ENCODE peak calls at places on chromosomes 5 and 9, in four cellular contexts. I is IMR-90, E is astrocyte, F is tibial nerve. Y is an unnamed sample.

GRCh38 chr5:82074968-82075367 is 103.1 kb downstream of the ATG10 start:
- DNase-seq in E (no peak), I (no peak), F (no peak), Y (no peak)

GRCh38 chr5:179974946-179975712 is 67.4 kb upstream of the TBC1D9B start:
- DNase-seq in I (no peak), F (no peak), E (no peak), Y (no peak)

GRCh38 chr5:1472964-1473628 is 27.9 kb upstream of the SLC6A3 start:
- DNase-seq in F (no peak), E (no peak), I (no peak), Y (no peak)

GRCh38 chr9:85081963-85082362 is 412.4 kb downstream of the NTRK2 start:
- DNase-seq in I (no peak), F (no peak), E (no peak), Y (no peak)

GRCh38 chr9:97357056-97357455 is 49.6 kb downstream of the CCDC180 start:
- DNase-seq in F (no peak), I (no peak), E (no peak), Y (no peak)

GRCh38 chr9:26955222-26955903 is 849 bp upstream of the IFT74 start:
- DNase-seq in F (no peak), I (no peak), E (no peak), Y (no peak)

GRCh38 chr5:142618125-142618524 is 67.8 kb downstream of the FGF1 start:
- DNase-seq in E (peak; percentile 68), F (no peak), I (peak; percentile 93), Y (peak; percentile 22)

GRCh38 chr5:33649801-33650482 is 209.2 kb downstream of the TARS1 start:
- DNase-seq in I (peak; percentile 84), E (peak; percentile 96), F (no peak), Y (peak; percentile 18)

GRCh38 chr5:135232958-135233357 is 166.1 kb downstream of the MACROH2A1 start:
- DNase-seq in F (no peak), I (no peak), E (no peak), Y (no peak)

GRCh38 chr9:115015018-115015635 is 84.7 kb upstream of the TNFSF8 start:
- DNase-seq in I (peak; percentile 64), E (no peak), F (no peak), Y (peak; percentile 86)

GRCh38 chr5:14871573-14872069 is at the start of gene ANKH:
- DNase-seq in F (peak; percentile 63), E (peak; percentile 59), I (peak; percentile 69), Y (peak; percentile 81)
- TF ChIP-seq CTCF in F (peak; percentile 79), E (no peak), I (peak; percentile 58), Y (peak; percentile 87)

GRCh38 chr9:68457803-68458202 is 82.9 kb downstream of the TMEM252 start:
- DNase-seq in E (no peak), I (no peak), F (no peak), Y (no peak)
- H3K27ac ChIP-seq in E (no peak overlapping the region), I (no peak overlapping the region), F (no peak overlapping the region), Y (no peak overlapping the region)

GRCh38 chr5:32115985-32116384 is 58.1 kb downstream of the GOLPH3 start:
- DNase-seq in I (no peak), F (no peak), E (no peak), Y (no peak)
- TF ChIP-seq CTCF in I (no peak), F (no peak), E (no peak), Y (no peak)

DNA sequence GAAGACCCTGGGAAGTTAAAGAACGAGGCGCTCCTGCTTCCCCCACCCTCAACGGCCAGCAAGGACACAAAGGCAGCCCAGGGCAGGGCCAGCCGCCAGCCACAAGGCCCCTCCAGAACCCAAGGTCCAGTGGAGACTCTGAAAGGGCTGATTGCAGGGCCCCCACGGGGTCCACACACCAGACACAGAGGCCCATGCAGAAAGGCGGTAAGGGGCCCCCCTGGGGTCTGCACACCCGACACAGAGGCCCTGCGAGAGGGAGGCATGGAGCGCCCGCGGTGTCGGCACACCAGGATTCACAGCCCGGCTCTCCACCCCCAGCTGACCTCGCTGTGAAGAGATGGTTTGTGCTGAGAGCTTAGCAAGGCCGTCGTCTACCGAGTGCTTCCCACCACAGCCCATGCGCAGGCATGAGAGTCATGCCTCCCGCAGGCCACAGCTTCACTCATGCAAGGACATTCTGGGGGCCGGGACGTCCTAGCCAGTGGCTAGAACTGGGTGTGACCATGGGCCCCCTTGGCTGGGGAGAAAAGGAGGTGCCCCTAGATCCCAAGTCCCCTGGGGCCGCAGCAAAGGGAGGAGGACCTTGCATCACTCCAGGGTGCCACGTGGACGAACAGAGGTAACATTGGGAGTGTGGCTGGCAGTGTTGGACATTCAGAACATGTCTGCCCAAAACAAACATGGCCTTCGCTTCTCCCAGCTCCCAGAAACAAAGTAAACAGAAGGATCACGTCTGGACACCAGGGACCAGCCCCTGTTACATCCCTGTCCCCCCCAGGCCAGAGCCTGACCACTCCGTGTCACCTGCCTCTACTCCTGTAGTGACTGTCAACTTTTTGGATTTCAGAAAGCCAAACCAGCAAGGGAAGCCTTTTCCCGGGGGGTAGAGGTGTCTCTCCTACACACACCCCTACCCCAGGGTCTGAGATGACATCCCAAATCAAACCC is 9.8 kb downstream of the BRD3 start:
- DNase-seq in I (no peak), F (no peak), E (no peak), Y (no peak)
- H3K27ac ChIP-seq in I (no peak overlapping the region), F (peak overlapping the region; percentile 79), E (no peak overlapping the region), Y (peak overlapping the region; percentile 96)

GRCh38 chr9:6412572-6413364 is at the start of gene UHRF2:
- DNase-seq in F (peak; percentile 98), I (peak; percentile 97), E (peak; percentile 90), Y (peak; percentile 93)
- TF ChIP-seq CTCF in F (no peak), I (peak; percentile 2), E (no peak), Y (no peak)

DNA sequence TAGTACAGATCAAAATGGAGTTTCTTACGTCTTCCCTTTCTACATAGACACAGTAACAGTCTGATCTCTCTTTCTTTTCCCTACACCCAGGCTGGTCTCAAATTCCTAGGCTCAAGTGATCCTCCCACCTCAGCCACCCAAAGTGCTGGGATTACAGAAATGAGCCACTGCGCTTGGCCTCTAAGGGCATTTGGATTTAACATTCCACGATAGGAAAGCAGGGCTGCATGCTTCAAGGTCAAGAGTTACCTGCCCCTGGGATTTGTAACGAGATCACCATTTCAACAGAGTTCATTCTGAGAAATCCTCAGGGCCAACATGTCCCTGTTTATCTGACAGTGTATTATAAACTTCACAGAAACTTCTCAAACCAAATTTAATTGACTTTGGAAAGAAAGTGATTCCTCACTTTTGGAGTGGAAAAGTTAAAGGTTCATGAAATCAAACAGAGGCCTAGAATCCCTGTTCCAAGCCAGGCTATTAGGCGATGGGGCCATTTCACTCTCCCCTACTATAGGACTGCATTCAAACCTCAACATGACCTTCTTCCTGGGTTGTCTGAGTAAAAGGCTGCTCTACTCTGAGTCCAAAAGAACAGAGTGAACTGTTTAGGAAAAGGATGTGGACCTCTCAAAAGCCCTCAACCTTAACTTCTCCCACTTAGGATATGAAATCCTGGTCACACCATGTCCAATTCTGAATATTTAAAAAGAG is 15.7 kb downstream of the C5orf52 start:
- DNase-seq in F (no peak), I (no peak), E (no peak), Y (no peak)
- H3K27ac ChIP-seq in F (peak overlapping the region; percentile 46), I (no peak overlapping the region), E (no peak overlapping the region), Y (no peak overlapping the region)

GRCh38 chr9:71769175-71770165 is 1.2 kb upstream of the CEMIP2 start:
- DNase-seq in F (peak; percentile 47), I (no peak), E (no peak), Y (no peak)
- TF ChIP-seq CTCF in F (peak; percentile 11), I (peak; percentile 16), E (peak; percentile 1), Y (peak; percentile 46)

GRCh38 chr5:6829150-6829784 is 116.0 kb downstream of the TENT4A start:
- DNase-seq in I (no peak), F (no peak), E (no peak), Y (no peak)
- H3K27ac ChIP-seq in I (no peak overlapping the region), F (no peak overlapping the region), E (no peak overlapping the region), Y (no peak overlapping the region)

GRCh38 chr5:13985736-13986418 is 41.4 kb upstream of the DNAH5 start:
- DNase-seq in E (peak; percentile 73), I (peak; percentile 92), F (no peak), Y (peak; percentile 82)

GRCh38 chr5:13989832-13990231 is 45.3 kb upstream of the DNAH5 start:
- DNase-seq in E (no peak), F (no peak), I (no peak), Y (no peak)

GRCh38 chr5:13990896-13991295 is 46.4 kb upstream of the DNAH5 start:
- DNase-seq in E (no peak), F (no peak), I (no peak), Y (no peak)

GRCh38 chr5:13991365-13991764 is 46.9 kb upstream of the DNAH5 start:
- DNase-seq in E (no peak), F (no peak), I (no peak), Y (no peak)

GRCh38 chr5:13987843-13988464 is 43.5 kb upstream of the DNAH5 start:
- DNase-seq in E (peak; percentile 40), F (peak; percentile 23), I (peak; percentile 81), Y (peak; percentile 78)
- TF ChIP-seq CTCF in E (peak; percentile 94), F (peak; percentile 79), I (peak; percentile 89), Y (peak; percentile 93)